ENCODE peak calls at places on chromosomes 16 and 17, in four cellular contexts. One of them, this sample, is unnamed.

GRCh38 chr17:6365187-6365943 is 69.6 kb downstream of the AIPL1 start:
- DNase-seq in WTC11: no peak
- DNase-seq in GM12878: no peak
- DNase-seq in K562: no peak
- DNase-seq in this sample: no peak

GRCh38 chr17:63995626-63996025 is 2.5 kb upstream of the PRR29 start:
- DNase-seq in WTC11: no peak
- DNase-seq in GM12878: no peak
- DNase-seq in K562: no peak
- DNase-seq in this sample: no peak

GRCh38 chr17:62816282-62816839 is 8.2 kb upstream of the MARCHF10 start:
- DNase-seq in WTC11: no peak
- DNase-seq in GM12878: no peak
- DNase-seq in K562: no peak
- DNase-seq in this sample: no peak

GRCh38 chr16:3214904-3215600 is 19.9 kb downstream of the ZNF200 start:
- DNase-seq in WTC11: no peak
- DNase-seq in GM12878: no peak
- DNase-seq in K562: no peak
- DNase-seq in this sample: no peak

GRCh38 chr17:51850206-51850605 is 308.3 kb downstream of the CA10 start:
- DNase-seq in WTC11: no peak
- DNase-seq in GM12878: no peak
- DNase-seq in K562: no peak
- DNase-seq in this sample: peak

GRCh38 chr17:32350662-32351418 is 883 bp downstream of the ZNF207 start:
- DNase-seq in WTC11: no peak
- DNase-seq in GM12878: no peak
- DNase-seq in K562: no peak
- DNase-seq in this sample: peak

GRCh38 chr16:84806256-84806889 is 13.4 kb upstream of the CRISPLD2 start:
- DNase-seq in WTC11: no peak
- DNase-seq in GM12878: peak
- DNase-seq in K562: peak
- DNase-seq in this sample: no peak

GRCh38 chr17:45235071-45236001 is 13.7 kb downstream of the FMNL1 start:
- DNase-seq in WTC11: peak
- DNase-seq in GM12878: no peak
- DNase-seq in K562: peak
- DNase-seq in this sample: peak

GRCh38 chr16:88789593-88789992 is 4.6 kb upstream of the PIEZO1 start:
- DNase-seq in WTC11: no peak
- DNase-seq in GM12878: no peak
- DNase-seq in K562: no peak
- DNase-seq in this sample: no peak

GRCh38 chr17:2056221-2057129 is 1.6 kb downstream of the HIC1 start:
- DNase-seq in WTC11: peak
- DNase-seq in GM12878: no peak
- DNase-seq in K562: no peak
- DNase-seq in this sample: no peak

GRCh38 chr17:57746221-57746620 is 1.1 kb upstream of the CCDC182 start:
- DNase-seq in WTC11: no peak
- DNase-seq in GM12878: no peak
- DNase-seq in K562: no peak
- DNase-seq in this sample: no peak

GRCh38 chr16:50414152-50414551 is 45.4 kb upstream of the BRD7 start:
- DNase-seq in WTC11: no peak
- DNase-seq in GM12878: no peak
- DNase-seq in K562: no peak
- DNase-seq in this sample: no peak

GRCh38 chr17:7173687-7174602 is 5.2 kb downstream of the ASGR1 start:
- DNase-seq in WTC11: peak
- DNase-seq in GM12878: no peak
- DNase-seq in K562: no peak
- DNase-seq in this sample: no peak

GRCh38 chr16:49643429-49644142 is 212.3 kb downstream of the ZNF423 start:
- DNase-seq in WTC11: no peak
- DNase-seq in GM12878: no peak
- DNase-seq in K562: no peak
- DNase-seq in this sample: no peak

GRCh38 chr17:51397361-51398127 is 137.2 kb downstream of the UTP18 start:
- DNase-seq in WTC11: no peak
- DNase-seq in GM12878: no peak
- DNase-seq in K562: no peak
- DNase-seq in this sample: no peak

GRCh38 chr16:5025171-5025632 is 8.5 kb downstream of the NAGPA start:
- DNase-seq in WTC11: peak
- DNase-seq in GM12878: no peak
- DNase-seq in K562: no peak
- DNase-seq in this sample: no peak

GRCh38 chr16:64356267-64356666 is 765.6 kb downstream of the CDH11 start:
- DNase-seq in WTC11: no peak
- DNase-seq in GM12878: no peak
- DNase-seq in K562: no peak
- DNase-seq in this sample: no peak

GRCh38 chr17:32110596-32110995 is 31.7 kb upstream of the RHOT1 start:
- DNase-seq in WTC11: no peak
- DNase-seq in GM12878: no peak
- DNase-seq in K562: no peak
- DNase-seq in this sample: no peak

GRCh38 chr17:2457913-2458312 is 53.8 kb downstream of the METTL16 start:
- DNase-seq in WTC11: no peak
- DNase-seq in GM12878: no peak
- DNase-seq in K562: no peak
- DNase-seq in this sample: no peak

GRCh38 chr17:42288985-42289862 is 926 bp downstream of the STAT5A start:
- DNase-seq in WTC11: peak
- DNase-seq in GM12878: no peak
- DNase-seq in K562: peak
- DNase-seq in this sample: no peak

GRCh38 chr17:18985475-18985874 is 19.1 kb downstream of the FAM83G start:
- DNase-seq in WTC11: no peak
- DNase-seq in GM12878: no peak
- DNase-seq in K562: no peak
- DNase-seq in this sample: no peak

GRCh38 chr16:81480856-81481821 is 36.5 kb downstream of the CMIP start:
- DNase-seq in WTC11: no peak
- DNase-seq in GM12878: peak
- DNase-seq in K562: peak
- DNase-seq in this sample: peak
- TF ChIP-seq NR2C2 in WTC11: no peak
- TF ChIP-seq NR2C2 in GM12878: no peak
- TF ChIP-seq NR2C2 in K562: no peak
- TF ChIP-seq NR2C2 in this sample: peak

GRCh38 chr17:49157784-49158183 is 25.2 kb downstream of the B4GALNT2 start:
- DNase-seq in WTC11: no peak
- DNase-seq in GM12878: no peak
- DNase-seq in K562: no peak
- DNase-seq in this sample: no peak
- TF ChIP-seq NR2C2 in WTC11: no peak
- TF ChIP-seq NR2C2 in GM12878: no peak
- TF ChIP-seq NR2C2 in K562: no peak
- TF ChIP-seq NR2C2 in this sample: no peak

GRCh38 chr16:67312450-67313118 is 14.0 kb downstream of the KCTD19 start:
- DNase-seq in WTC11: no peak
- DNase-seq in GM12878: no peak
- DNase-seq in K562: no peak
- DNase-seq in this sample: no peak
- TF ChIP-seq NR2C2 in WTC11: no peak
- TF ChIP-seq NR2C2 in GM12878: no peak
- TF ChIP-seq NR2C2 in K562: no peak
- TF ChIP-seq NR2C2 in this sample: no peak

GRCh38 chr17:50079334-50080095 is 15.6 kb upstream of the PDK2 start:
- DNase-seq in WTC11: peak
- DNase-seq in GM12878: no peak
- DNase-seq in K562: peak
- DNase-seq in this sample: peak
- TF ChIP-seq NR2C2 in WTC11: no peak
- TF ChIP-seq NR2C2 in GM12878: no peak
- TF ChIP-seq NR2C2 in K562: no peak
- TF ChIP-seq NR2C2 in this sample: no peak

GRCh38 chr17:58755269-58755576 is 431 bp upstream of the PPM1E start:
- DNase-seq in WTC11: no peak
- DNase-seq in GM12878: no peak
- DNase-seq in K562: no peak
- DNase-seq in this sample: no peak

GRCh38 chr17:58757162-58757613 is 1.5 kb downstream of the PPM1E start:
- DNase-seq in WTC11: no peak
- DNase-seq in GM12878: no peak
- DNase-seq in K562: no peak
- DNase-seq in this sample: no peak

GRCh38 chr17:58753026-58753425 is 2.6 kb upstream of the PPM1E start:
- DNase-seq in WTC11: no peak
- DNase-seq in GM12878: no peak
- DNase-seq in K562: no peak
- DNase-seq in this sample: no peak

GRCh38 chr17:58756246-58757161 is 850 bp downstream of the PPM1E start:
- DNase-seq in WTC11: peak
- DNase-seq in GM12878: no peak
- DNase-seq in K562: peak
- DNase-seq in this sample: no peak

DNA sequence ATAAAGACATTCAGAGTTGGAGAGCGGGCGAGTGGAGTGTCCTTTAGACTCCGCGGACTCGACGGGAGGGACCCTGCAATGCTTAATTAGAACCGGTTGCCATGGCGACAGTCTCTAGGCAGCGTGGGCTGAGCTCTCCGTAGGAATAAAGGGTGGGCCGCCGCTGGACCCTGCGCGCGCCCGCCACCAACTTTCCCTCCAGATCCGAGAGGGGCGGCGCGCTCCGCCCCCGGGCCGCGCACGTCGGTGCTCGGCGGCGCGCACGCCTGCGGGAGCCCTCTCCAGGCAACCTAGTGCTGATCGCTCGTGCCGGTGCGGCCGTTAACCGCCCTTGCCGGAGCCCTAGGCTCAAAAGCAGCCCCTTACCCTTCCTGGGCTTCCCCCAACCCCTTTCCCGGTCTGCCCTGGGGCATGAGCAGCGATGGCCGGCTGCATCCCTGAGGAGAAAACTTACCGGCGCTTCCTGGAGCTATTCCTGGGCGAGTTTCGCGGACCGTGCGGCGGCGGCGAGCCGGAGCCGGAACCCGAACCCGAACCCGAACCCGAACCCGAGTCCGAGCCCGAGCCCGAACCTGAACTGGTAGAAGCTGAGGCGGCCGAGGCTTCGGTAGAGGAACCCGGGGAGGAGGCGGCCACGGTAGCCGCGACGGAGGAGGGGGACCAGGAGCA is at the start of gene PPM1E:
- DNase-seq in WTC11: peak
- DNase-seq in GM12878: no peak
- DNase-seq in K562: peak
- DNase-seq in this sample: peak
- TF ChIP-seq NR2C2 in WTC11: no peak
- TF ChIP-seq NR2C2 in GM12878: no peak
- TF ChIP-seq NR2C2 in K562: no peak
- TF ChIP-seq NR2C2 in this sample: no peak

GRCh38 chr16:27450836-27451341 is 48.9 kb downstream of the IL21R start:
- DNase-seq in WTC11: no peak
- DNase-seq in GM12878: peak
- DNase-seq in K562: no peak
- DNase-seq in this sample: no peak
- TF ChIP-seq NR2C2 in WTC11: no peak
- TF ChIP-seq NR2C2 in GM12878: no peak
- TF ChIP-seq NR2C2 in K562: no peak
- TF ChIP-seq NR2C2 in this sample: no peak

DNA sequence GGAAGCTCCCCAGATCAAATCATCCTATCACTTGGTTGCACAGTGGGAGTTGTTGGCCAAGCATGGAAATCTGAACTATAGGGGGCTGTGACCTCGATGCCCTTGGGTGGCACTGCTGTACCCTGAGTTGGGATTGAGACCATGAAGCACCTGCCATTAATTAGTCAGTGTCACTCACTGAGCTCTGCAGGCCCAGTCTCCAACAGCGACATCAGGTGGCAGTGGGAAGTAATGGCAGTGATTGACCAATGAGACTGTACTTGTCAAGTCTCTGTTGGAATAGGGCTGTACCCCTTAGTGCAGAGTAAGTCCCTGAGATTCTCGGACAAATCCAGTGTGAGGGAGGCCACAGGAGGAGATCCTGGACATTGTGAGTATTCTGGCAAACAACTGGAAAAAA is 118.0 kb upstream of the RPL38 start:
- DNase-seq in WTC11: peak
- DNase-seq in GM12878: no peak
- DNase-seq in K562: peak
- DNase-seq in this sample: no peak
- TF ChIP-seq NR2C2 in WTC11: no peak
- TF ChIP-seq NR2C2 in GM12878: no peak
- TF ChIP-seq NR2C2 in K562: no peak
- TF ChIP-seq NR2C2 in this sample: no peak

GRCh38 chr17:15501788-15502187 is 34.4 kb upstream of the CDRT4 start:
- DNase-seq in WTC11: no peak
- DNase-seq in GM12878: no peak
- DNase-seq in K562: no peak
- DNase-seq in this sample: no peak
- TF ChIP-seq NR2C2 in WTC11: no peak
- TF ChIP-seq NR2C2 in GM12878: no peak
- TF ChIP-seq NR2C2 in K562: no peak
- TF ChIP-seq NR2C2 in this sample: no peak

This sample was measured in HepG2.